ENCODE peak calls at places on chromosomes 3 and 15, in eight cellular contexts. D, F, N, O, L, Y, E and X are unnamed samples. For H3K9me2, the result is how much of the 10 kb centered on the place peaks cover.

GRCh38 chr3:165196577-165197561 is 685 bp upstream of the SLITRK3 start:
- DNase-seq in Y (peak), F (peak), N (peak), L (no peak), O (no peak), D (no peak), E (no peak), X (no peak)

GRCh38 chr3:11584570-11584969 is 59.1 kb downstream of the VGLL4 start:
- DNase-seq in N (no peak), D (no peak), F (no peak), O (no peak), E (no peak), L (no peak), Y (no peak), X (no peak)

GRCh38 chr3:120081719-120082118 is 12.5 kb downstream of the GSK3B start:
- DNase-seq in E (no peak), N (no peak), D (no peak), L (no peak), Y (no peak), O (no peak), F (no peak), X (no peak)

GRCh38 chr15:75129788-75130187 is 71.9 kb upstream of the C15orf39 start:
- DNase-seq in Y (no peak), N (no peak), E (no peak), L (no peak), F (no peak), D (no peak), O (no peak), X (no peak)

GRCh38 chr3:127761101-127761802 is 61.1 kb downstream of the MGLL start:
- DNase-seq in D (no peak), E (no peak), O (no peak), L (no peak), N (no peak), F (no peak), Y (no peak), X (no peak)

GRCh38 chr3:132660745-132661067 is 577 bp downstream of the UBA5 start:
- DNase-seq in F (peak), E (peak), N (no peak), O (peak), Y (peak), L (peak), D (no peak), X (peak)

GRCh38 chr15:85128636-85129035 is 147.0 kb downstream of the PDE8A start:
- DNase-seq in D (no peak), O (no peak), E (no peak), Y (no peak), F (no peak), N (no peak), L (no peak), X (no peak)

GRCh38 chr3:57757642-57758297 is 1.7 kb downstream of the SLMAP start:
- DNase-seq in E (no peak), L (no peak), O (peak), F (peak), D (peak), N (peak), Y (peak), X (peak)

GRCh38 chr3:34934660-34935059 is 704.7 kb upstream of the ARPP21 start:
- DNase-seq in L (no peak), O (no peak), F (no peak), E (no peak), D (no peak), N (no peak), Y (no peak), X (no peak)

GRCh38 chr3:183410280-183410679 is 18.1 kb downstream of the MCF2L2 start:
- DNase-seq in L (no peak), D (no peak), N (no peak), Y (no peak), E (no peak), F (no peak), O (no peak), X (no peak)

GRCh38 chr15:81276967-81277366 is 47.0 kb downstream of the STARD5 start:
- DNase-seq in E (no peak), D (no peak), F (no peak), Y (no peak), O (no peak), N (peak), L (no peak), X (no peak)

GRCh38 chr3:98501270-98501669 is 3.8 kb downstream of the OR5K2 start:
- DNase-seq in N (no peak), E (no peak), L (no peak), O (no peak), Y (no peak), F (no peak), D (no peak), X (no peak)

GRCh38 chr15:43225201-43225949 is 4.6 kb upstream of the EPB42 start:
- DNase-seq in N (peak), E (peak), F (peak), D (peak), O (peak), Y (peak), L (peak), X (peak)

GRCh38 chr3:18758047-18758704 is 333.0 kb upstream of the SATB1 start:
- DNase-seq in Y (peak), E (peak), L (peak), N (peak), O (peak), F (peak), D (peak), X (peak)

GRCh38 chr3:15794303-15794771 is 3.4 kb downstream of the ANKRD28 start:
- DNase-seq in E (no peak), L (peak), N (no peak), Y (no peak), D (no peak), O (peak), F (peak), X (no peak)

GRCh38 chr3:99118381-99118780 is 216.9 kb upstream of the DCBLD2 start:
- DNase-seq in L (no peak), E (no peak), N (no peak), F (peak), D (no peak), Y (no peak), O (no peak), X (no peak)

GRCh38 chr3:153768559-153769469 is 352.4 kb upstream of the ARHGEF26 start:
- DNase-seq in O (peak), D (peak), F (peak), Y (peak), E (peak), N (peak), L (peak), X (peak)

GRCh38 chr3:34140606-34141005 is 342.2 kb downstream of the PDCD6IP start:
- DNase-seq in D (no peak), O (no peak), N (no peak), F (peak), L (no peak), Y (no peak), E (no peak), X (no peak)

GRCh38 chr3:16301490-16301889 is 36.5 kb downstream of the OXNAD1 start:
- DNase-seq in D (no peak), Y (no peak), E (no peak), N (peak), L (no peak), O (no peak), F (no peak), X (no peak)

GRCh38 chr3:39146083-39146501 is 7.3 kb downstream of the CSRNP1 start:
- DNase-seq in E (no peak), O (no peak), L (no peak), D (no peak), Y (no peak), F (peak), N (no peak), X (no peak)

GRCh38 chr3:103127737-103128136 is 692.9 kb downstream of the ZPLD1 start:
- DNase-seq in Y (no peak), D (no peak), E (no peak), N (no peak), O (peak), L (peak), F (no peak), X (no peak)

DNA sequence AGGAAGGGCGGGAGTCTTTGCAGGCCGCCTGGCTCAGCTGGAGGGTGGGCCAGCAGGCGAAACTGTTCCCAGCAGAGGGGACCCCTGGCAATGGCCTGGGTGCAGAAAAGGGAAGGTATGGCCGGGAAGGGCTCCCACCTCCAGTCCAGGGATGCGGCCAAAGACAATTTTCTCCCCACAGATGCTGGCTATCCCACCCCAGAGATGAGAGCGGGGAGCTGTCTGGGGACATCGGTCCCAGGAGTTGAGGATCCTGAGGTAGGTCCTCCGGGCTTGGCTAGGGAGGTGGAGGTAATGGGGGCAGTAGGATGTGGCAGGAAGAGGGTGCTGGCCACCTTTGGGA is 1.7 kb downstream of the SEMA3G start:
- DNase-seq in Y (no peak), F (no peak), O (no peak), N (no peak), E (no peak), D (no peak), L (no peak), X (no peak)
- H3K4me2 ChIP-seq in Y (no peak), F (no peak), O (no peak), N (no peak), E (no peak), D (no peak), L (no peak), X (no peak)

GRCh38 chr3:122562923-122563716 is 980 bp downstream of the PARP9 start:
- DNase-seq in E (no peak), O (no peak), L (no peak), N (no peak), F (peak), D (no peak), Y (peak), X (no peak)
- H3K9me2 ChIP-seq in E (under half), O (under half), L (under half), N (under half), F (under half), D (under half), Y (under half), X (under half)

GRCh38 chr15:33600161-33600560 is 289.4 kb downstream of the RYR3 start:
- DNase-seq in E (no peak), F (no peak), N (peak), L (no peak), O (no peak), Y (no peak), D (no peak), X (no peak)
- H2AFZ ChIP-seq in E (no peak), F (no peak), N (peak), L (no peak), O (no peak), Y (no peak), D (no peak), X (no peak)

DNA sequence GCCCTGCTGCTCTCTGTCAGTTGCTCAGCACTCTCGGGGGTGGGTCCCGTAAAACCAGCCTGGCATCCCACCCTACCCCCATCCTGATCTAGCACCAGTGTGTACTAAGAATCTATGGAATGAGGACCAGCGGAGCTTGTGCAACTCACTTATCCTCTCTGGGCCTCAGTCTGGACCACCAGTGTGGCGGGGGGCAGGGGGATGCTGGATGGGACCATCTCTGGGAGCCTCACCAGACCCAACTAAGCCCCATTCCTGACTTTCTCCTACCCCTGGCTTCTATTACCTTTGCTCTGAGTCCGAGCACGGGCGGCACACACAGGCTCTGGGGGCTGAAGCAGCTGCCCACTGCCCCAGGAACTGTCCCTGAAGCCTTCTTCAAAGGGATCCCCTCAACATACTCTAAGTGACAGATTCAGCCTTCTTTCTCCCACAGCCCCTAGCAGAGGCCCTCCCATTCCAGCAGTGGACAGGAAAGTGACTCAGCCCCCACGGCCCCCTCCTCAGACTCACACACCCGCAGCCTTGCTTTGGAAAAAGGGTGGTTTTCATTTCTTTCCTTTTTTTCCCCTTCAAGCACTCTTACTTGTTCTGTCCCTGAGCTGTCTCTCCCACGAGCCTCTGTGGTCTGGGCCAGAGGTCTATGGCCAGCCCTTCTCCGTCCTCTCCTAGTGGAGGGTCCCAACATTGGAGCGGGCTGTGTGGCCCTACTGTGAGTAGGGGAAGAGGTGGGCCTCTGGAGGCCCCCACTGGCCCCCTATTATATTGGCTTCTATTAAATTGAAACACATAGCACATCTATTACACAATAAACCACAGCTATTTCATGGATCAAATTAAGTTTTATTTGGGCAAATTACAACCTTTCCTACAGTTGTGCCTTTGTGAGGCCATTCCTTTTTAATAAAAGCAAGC is 100.3 kb downstream of the SMAD6 start:
- DNase-seq in E (no peak), F (peak), L (no peak), O (peak), D (no peak), Y (no peak), N (no peak), X (peak)
- H3K4me2 ChIP-seq in E (peak), F (peak), L (no peak), O (peak), D (no peak), Y (peak), N (no peak), X (peak)

DNA sequence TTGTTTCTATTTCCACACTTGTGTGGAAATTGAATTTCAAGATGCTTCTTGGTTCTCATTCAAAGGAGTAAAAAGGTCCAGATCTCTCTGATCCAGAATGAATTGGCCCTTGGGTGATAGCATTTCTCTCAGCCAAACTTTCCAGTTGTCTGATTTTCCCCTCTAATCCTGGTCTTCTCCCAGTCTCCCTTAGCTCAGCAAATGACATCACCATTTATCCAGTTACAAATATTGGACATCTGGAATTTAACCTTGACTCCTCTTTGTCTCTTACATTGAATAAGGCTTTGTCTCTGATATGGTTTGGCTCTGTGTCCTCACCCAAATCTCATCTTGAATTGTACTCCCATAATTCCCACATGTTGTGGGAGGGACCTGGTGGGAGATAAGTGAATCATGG is 10.2 kb upstream of the FGF7 start:
- DNase-seq in E (no peak), N (no peak), L (no peak), D (no peak), Y (no peak), O (no peak), F (no peak), X (no peak)
- H3K9me2 ChIP-seq in E (under half), N (under half), L (under half), D (under half), Y (under half), O (under half), F (under half), X (under half)

GRCh38 chr15:100383302-100384107 is 41.7 kb upstream of the ADAMTS17 start:
- DNase-seq in O (peak), D (peak), E (peak), N (peak), Y (peak), L (peak), F (peak), X (peak)
- H2AFZ ChIP-seq in O (peak), D (no peak), E (no peak), N (no peak), Y (no peak), L (no peak), F (no peak), X (no peak)

DNA sequence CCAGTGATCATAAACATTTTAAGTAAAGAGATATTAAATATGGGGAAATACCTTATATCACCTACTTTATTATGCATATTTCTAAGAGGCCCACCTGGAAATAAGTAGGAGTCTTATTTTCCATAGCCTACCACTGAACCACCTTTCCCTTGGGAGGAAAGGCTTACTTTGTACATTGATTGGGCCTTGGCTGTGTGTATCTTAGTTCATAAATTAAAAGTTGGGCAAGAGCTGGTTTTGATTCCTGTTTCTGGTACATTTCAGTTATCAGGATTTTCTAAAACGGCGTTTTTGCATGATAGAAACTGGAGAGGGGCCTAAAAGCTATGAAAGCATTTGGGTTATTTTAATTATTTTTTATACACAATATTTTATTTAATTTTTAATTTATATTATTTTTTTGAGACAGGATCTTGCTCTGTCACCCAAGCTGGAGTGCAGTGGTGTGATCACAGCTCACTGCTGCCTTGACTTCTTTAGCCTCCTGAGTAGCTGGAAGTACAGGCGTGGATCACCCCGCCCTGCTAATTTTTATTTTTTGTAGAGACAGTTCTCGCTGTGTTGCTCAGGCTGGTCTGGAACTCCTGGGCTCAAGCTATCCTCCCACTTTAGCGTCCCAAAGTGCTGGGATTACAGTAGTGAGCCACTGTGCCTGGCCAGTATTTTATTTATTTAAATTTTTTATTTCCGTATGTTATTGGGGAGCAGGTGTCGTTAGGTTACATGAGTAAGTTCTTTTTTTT is 2.6 kb downstream of the GMPS start:
- DNase-seq in L (no peak), O (no peak), D (no peak), F (no peak), Y (no peak), E (no peak), N (no peak), X (no peak)
- H3K4me2 ChIP-seq in L (peak), O (peak), D (peak), F (peak), Y (peak), E (peak), N (peak), X (peak)

GRCh38 chr3:141860766-141861513 is 15.5 kb upstream of the ATP1B3 start:
- DNase-seq in O (no peak), E (no peak), N (no peak), Y (no peak), L (no peak), D (no peak), F (no peak), X (no peak)

GRCh38 chr3:141859651-141860050 is 16.8 kb upstream of the ATP1B3 start:
- DNase-seq in L (no peak), N (no peak), Y (no peak), O (no peak), D (no peak), F (no peak), E (no peak), X (no peak)

GRCh38 chr3:141863497-141863896 is 12.9 kb upstream of the ATP1B3 start:
- DNase-seq in D (no peak), L (no peak), N (no peak), F (peak), O (no peak), E (no peak), Y (no peak), X (no peak)

GRCh38 chr3:141860086-141860669 is 16.3 kb upstream of the ATP1B3 start:
- DNase-seq in N (no peak), Y (no peak), L (no peak), D (no peak), F (no peak), E (no peak), O (no peak), X (no peak)

DNA sequence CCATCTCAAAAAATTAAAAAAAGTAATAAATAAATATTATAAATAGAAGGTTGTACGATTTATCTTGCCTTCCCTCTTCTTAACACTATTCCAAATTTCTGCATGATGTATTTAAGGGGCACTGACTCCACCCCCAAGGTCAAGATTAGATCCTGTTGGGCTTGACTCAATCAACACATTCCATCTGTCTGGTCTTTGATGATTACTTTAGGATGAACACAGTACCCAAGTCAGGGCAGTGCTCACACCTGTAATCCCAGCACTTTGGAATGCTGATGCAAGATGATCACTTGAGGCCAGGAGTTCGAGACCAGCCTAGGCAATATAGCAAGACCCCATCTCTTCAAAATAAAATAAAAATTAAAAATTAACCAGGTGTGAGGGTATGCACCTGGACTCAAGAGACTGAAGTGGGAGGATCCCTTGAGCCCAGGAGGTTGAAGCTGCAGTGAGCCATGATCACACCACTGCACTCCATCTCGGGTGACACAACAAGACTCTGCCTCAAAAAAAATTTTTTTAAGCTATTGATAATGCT is 14.1 kb upstream of the ATP1B3 start:
- DNase-seq in Y (no peak), O (no peak), D (no peak), N (no peak), L (no peak), F (no peak), E (no peak), X (no peak)
- H3K9me2 ChIP-seq in Y (under half), O (under half), D (under half), N (under half), L (under half), F (under half), E (under half), X (under half)

GRCh38 chr3:89104499-89104898 is 2.9 kb upstream of the EPHA3 start:
- DNase-seq in D (no peak), E (no peak), F (no peak), Y (no peak), O (no peak), N (no peak), L (peak), X (no peak)

GRCh38 chr3:89107461-89108035 is at the start of gene EPHA3:
- DNase-seq in Y (peak), O (no peak), N (peak), E (no peak), D (no peak), F (peak), L (peak), X (peak)

GRCh38 chr3:89113344-89113743 is 5.9 kb downstream of the EPHA3 start:
- DNase-seq in N (no peak), L (no peak), F (no peak), Y (no peak), O (no peak), D (no peak), E (no peak), X (no peak)

DNA sequence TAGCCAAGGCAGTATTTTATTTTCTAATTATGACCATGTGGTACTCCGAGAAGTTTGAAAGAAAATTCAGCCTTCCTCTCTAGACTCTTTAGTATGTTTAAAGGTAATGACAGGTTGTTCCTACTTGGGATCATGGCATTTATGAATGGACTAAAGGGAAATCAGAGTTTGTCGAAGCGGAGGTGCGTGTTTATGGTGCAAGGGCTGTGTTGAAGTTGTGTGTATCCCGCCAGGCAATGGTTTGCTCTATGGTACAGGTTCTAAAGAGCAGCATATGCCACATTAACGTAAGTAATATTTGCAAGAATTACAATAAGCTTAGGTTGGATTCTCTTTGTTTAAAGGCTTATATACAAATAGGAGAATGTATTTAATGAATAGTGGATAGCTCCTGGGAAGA is 733 bp downstream of the EPHA3 start:
- DNase-seq in L (no peak), Y (no peak), F (no peak), D (no peak), N (no peak), E (no peak), O (no peak), X (no peak)
- H2AFZ ChIP-seq in L (peak), Y (peak), F (peak), D (no peak), N (peak), E (no peak), O (no peak), X (peak)